ENCODE peak calls at places on chromosome 15, in seven cellular contexts. N is NCI-H460; P is MCF 10A; E is AG10803; G is HFF-Myc; F is stimulated activated CD4-positive, alpha-beta T cell treated with anti-CD3 and anti-CD28 coated beads, Interleukin-1b, Interleukin-23, amount 100 ng/mL, for 4 hours; A is Ammon's horn. K is an unnamed sample.

GRCh38 chr15:29887719-29888118 is 65.5 kb upstream of the TJP1 start:
- DNase-seq in F (no peak), G (no peak), A (no peak), E (no peak), P (peak; percentile 8), N (no peak), K (no peak)

GRCh38 chr15:95669146-95669922 is 661.2 kb upstream of the NR2F2 start:
- DNase-seq in G (no peak), P (no peak), E (no peak), F (no peak), N (no peak), A (no peak), K (no peak)

GRCh38 chr15:73988075-73988969 is 3.8 kb downstream of the STOML1 start:
- DNase-seq in P (no peak), A (no peak), E (no peak), F (no peak), N (no peak), G (no peak), K (peak; percentile 90)

GRCh38 chr15:42581272-42581730 is 5.9 kb downstream of the STARD9 start:
- DNase-seq in P (peak; percentile 70), G (no peak), N (peak; percentile 60), F (peak; percentile 68), A (peak; percentile 95), E (peak; percentile 70), K (peak; percentile 63)

GRCh38 chr15:77869021-77869895 is 208.3 kb downstream of the TBC1D2B start:
- DNase-seq in A (no peak), E (peak; percentile 35), F (no peak), N (no peak), G (no peak), P (peak; percentile 32), K (peak; percentile 29)

GRCh38 chr15:92429378-92430066 is 35.8 kb downstream of the ST8SIA2 start:
- DNase-seq in P (peak; percentile 71), F (no peak), A (peak; percentile 18), E (peak; percentile 91), N (peak; percentile 71), G (peak; percentile 12), K (peak; percentile 81)

GRCh38 chr15:75578206-75578947 is 738 bp downstream of the PTPN9 start:
- DNase-seq in G (no peak), A (no peak), E (no peak), P (peak; percentile 18), F (peak; percentile 26), N (no peak), K (peak; percentile 14)

GRCh38 chr15:50906954-50907865 is 1.3 kb upstream of the AP4E1 start:
- DNase-seq in P (peak; percentile 39), F (peak; percentile 37), N (no peak), E (no peak), A (no peak), G (no peak), K (peak; percentile 84)

GRCh38 chr15:57313134-57313483 is 63.2 kb upstream of the CGNL1 start:
- DNase-seq in N (no peak), F (no peak), G (no peak), P (no peak), E (no peak), A (no peak), K (no peak)